ENCODE peak calls at places on chromosomes 5 and 9, in nine cellular contexts. Q is PC-9, N is MM.1S, X is left ventricle myocardium inferior, J is K562, H is lower leg skin, L is fibroblast of the aortic adventitia, A is heart right ventricle, Z is colonic mucosa. E is an unnamed sample.

GRCh38 chr5:151503999-151504398 is 56.6 kb downstream of the SLC36A1 start:
- DNase-seq in Z (no peak), H (no peak), L (no peak), A (no peak), Q (no peak), J (no peak), X (no peak), N (no peak), E (no peak)

GRCh38 chr9:93111371-93112115 is 15.5 kb downstream of the CARD19 start:
- DNase-seq in L (no peak), A (no peak), H (no peak), Q (peak), N (no peak), Z (no peak), X (peak), J (no peak), E (no peak)

GRCh38 chr9:112174223-112174964 is 703 bp downstream of the SUSD1 start:
- DNase-seq in L (peak), H (peak), Z (peak), J (peak), N (peak), A (peak), X (peak), Q (peak), E (peak)

GRCh38 chr9:133304477-133305377 is 29.7 kb upstream of the ABO start:
- DNase-seq in N (no peak), H (no peak), Z (no peak), X (no peak), A (no peak), L (no peak), J (no peak), Q (no peak), E (no peak)

GRCh38 chr5:3333836-3334235 is 261.8 kb upstream of the IRX1 start:
- DNase-seq in Q (no peak), Z (no peak), L (no peak), N (no peak), X (no peak), A (no peak), J (no peak), H (no peak), E (no peak)

GRCh38 chr9:38689678-38690077 is 30.3 kb downstream of the FAM240B start:
- DNase-seq in A (no peak), Q (no peak), Z (no peak), J (no peak), L (peak), H (no peak), N (no peak), X (no peak), E (no peak)

GRCh38 chr5:127409923-127410675 is 107.3 kb upstream of the PRRC1 start:
- DNase-seq in X (no peak), J (no peak), Q (no peak), N (no peak), A (no peak), Z (no peak), L (no peak), H (no peak), E (no peak)

GRCh38 chr5:151359391-151359790 is 12.0 kb upstream of the SLC36A2 start:
- DNase-seq in N (no peak), A (no peak), J (no peak), H (no peak), Z (no peak), L (no peak), X (no peak), Q (no peak), E (no peak)

GRCh38 chr9:2545881-2546490 is 75.6 kb upstream of the VLDLR start:
- DNase-seq in J (no peak), L (no peak), H (no peak), Q (no peak), A (no peak), X (no peak), N (no peak), Z (no peak), E (no peak)

GRCh38 chr5:107376546-107377276 is 294.0 kb downstream of the EFNA5 start:
- DNase-seq in H (no peak), Z (no peak), L (no peak), Q (no peak), X (no peak), N (no peak), A (no peak), J (no peak), E (no peak)

GRCh38 chr5:1511651-1512540 is 11.9 kb downstream of the LPCAT1 start:
- DNase-seq in N (no peak), X (peak), H (no peak), L (peak), J (no peak), Q (peak), A (no peak), Z (peak), E (peak)

GRCh38 chr5:62931081-62931480 is 352.5 kb downstream of the LRRC70 start:
- DNase-seq in Z (no peak), N (no peak), H (no peak), L (no peak), J (no peak), Q (no peak), X (no peak), A (no peak), E (no peak)

GRCh38 chr9:114889802-114890224 is 40.6 kb downstream of the TNFSF8 start:
- DNase-seq in L (peak), Z (no peak), A (no peak), J (no peak), N (peak), H (peak), Q (peak), X (no peak), E (no peak)

GRCh38 chr5:1006656-1007071 is 1.9 kb upstream of the NKD2 start:
- DNase-seq in Z (no peak), H (no peak), A (peak), J (no peak), N (peak), X (peak), Q (peak), L (no peak), E (no peak)

GRCh38 chr5:219492-219891 is 1.4 kb downstream of the SDHA start:
- DNase-seq in Z (peak), N (peak), H (no peak), Q (no peak), X (no peak), L (peak), J (no peak), A (no peak), E (no peak)

GRCh38 chr5:139390639-139391569 is 1.2 kb upstream of the MZB1 start:
- DNase-seq in N (no peak), H (no peak), Z (no peak), X (no peak), J (no peak), A (no peak), L (no peak), Q (no peak), E (no peak)

GRCh38 chr9:96152550-96152949 is 149.4 kb downstream of the HSD17B3 start:
- DNase-seq in N (no peak), X (no peak), Q (no peak), H (no peak), L (no peak), Z (no peak), J (no peak), A (no peak), E (no peak)

GRCh38 chr9:96149142-96149541 is 152.8 kb downstream of the HSD17B3 start:
- DNase-seq in N (no peak), H (no peak), X (no peak), Z (no peak), Q (no peak), L (no peak), A (no peak), J (no peak), E (no peak)

GRCh38 chr9:96149881-96150280 is 152.1 kb downstream of the HSD17B3 start:
- DNase-seq in X (no peak), A (no peak), H (no peak), L (no peak), N (no peak), Z (no peak), Q (no peak), J (no peak), E (no peak)

GRCh38 chr9:96148634-96149138 is 153.3 kb downstream of the HSD17B3 start:
- DNase-seq in X (no peak), Q (no peak), H (peak), J (no peak), N (no peak), L (no peak), Z (no peak), A (no peak), E (no peak)

GRCh38 chr9:96150324-96151023 is 151.5 kb downstream of the HSD17B3 start:
- DNase-seq in Q (no peak), J (no peak), N (peak), H (no peak), X (no peak), A (no peak), L (no peak), Z (no peak), E (no peak)
- TF ChIP-seq CTCF in Q (no peak), J (no peak), N (no peak), H (no peak), X (no peak), A (no peak), L (no peak), Z (no peak), E (no peak)

DNA sequence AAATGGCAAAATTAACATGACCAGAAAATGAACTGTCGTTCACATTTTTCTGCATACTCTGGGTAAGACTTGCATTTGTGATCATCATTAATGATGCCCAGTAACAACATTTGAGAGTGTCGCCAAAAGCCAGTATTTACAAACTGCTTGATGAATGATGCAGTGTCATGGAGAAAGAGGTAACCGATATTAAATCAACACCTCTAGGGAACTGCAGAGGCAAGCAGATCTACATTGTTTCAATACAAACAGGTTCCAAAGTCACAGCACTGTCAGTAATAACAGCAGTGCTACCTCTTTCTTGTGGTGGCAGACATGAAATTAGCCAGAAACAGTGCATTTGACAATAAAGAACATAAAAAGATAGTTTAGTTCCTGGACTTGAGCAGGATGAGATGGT is 456.5 kb downstream of the ARHGEF28 start:
- DNase-seq in L (no peak), Q (no peak), X (no peak), Z (no peak), A (no peak), J (no peak), N (no peak), H (no peak), E (no peak)
- H3K4me3 ChIP-seq in L (no peak), Q (no peak), X (no peak), Z (no peak), A (no peak), J (no peak), N (no peak), H (no peak), E (no peak)

GRCh38 chr5:142118421-142118686 is 9.8 kb downstream of the NDFIP1 start:
- DNase-seq in Q (no peak), Z (no peak), X (no peak), N (peak), A (no peak), L (no peak), J (no peak), H (no peak), E (no peak)
- TF ChIP-seq CTCF in Q (no peak), Z (no peak), X (no peak), N (no peak), A (no peak), L (no peak), J (no peak), H (no peak), E (no peak)

GRCh38 chr9:137146527-137146918 is 7.6 kb downstream of the GRIN1 start:
- DNase-seq in L (no peak), N (no peak), Z (no peak), X (no peak), Q (no peak), H (no peak), A (no peak), J (peak), E (no peak)

GRCh38 chr9:137147793-137148160 is 8.8 kb downstream of the GRIN1 start:
- DNase-seq in H (no peak), J (no peak), N (no peak), X (no peak), A (no peak), L (no peak), Q (no peak), Z (no peak), E (no peak)

GRCh38 chr9:137147091-137147792 is 8.3 kb downstream of the GRIN1 start:
- DNase-seq in H (no peak), L (no peak), J (no peak), A (no peak), Z (no peak), N (peak), X (no peak), Q (no peak), E (no peak)

GRCh38 chr9:137148242-137148641 is 9.3 kb downstream of the GRIN1 start:
- DNase-seq in Q (no peak), A (no peak), J (no peak), N (peak), Z (no peak), H (no peak), L (no peak), X (no peak), E (no peak)

GRCh38 chr9:137145731-137146526 is 7.0 kb downstream of the GRIN1 start:
- DNase-seq in H (no peak), X (no peak), N (no peak), L (no peak), J (peak), Q (no peak), A (no peak), Z (no peak), E (no peak)
- H3K4me3 ChIP-seq in H (no peak), X (no peak), N (no peak), L (no peak), J (no peak), Q (no peak), A (no peak), Z (no peak), E (no peak)

DNA sequence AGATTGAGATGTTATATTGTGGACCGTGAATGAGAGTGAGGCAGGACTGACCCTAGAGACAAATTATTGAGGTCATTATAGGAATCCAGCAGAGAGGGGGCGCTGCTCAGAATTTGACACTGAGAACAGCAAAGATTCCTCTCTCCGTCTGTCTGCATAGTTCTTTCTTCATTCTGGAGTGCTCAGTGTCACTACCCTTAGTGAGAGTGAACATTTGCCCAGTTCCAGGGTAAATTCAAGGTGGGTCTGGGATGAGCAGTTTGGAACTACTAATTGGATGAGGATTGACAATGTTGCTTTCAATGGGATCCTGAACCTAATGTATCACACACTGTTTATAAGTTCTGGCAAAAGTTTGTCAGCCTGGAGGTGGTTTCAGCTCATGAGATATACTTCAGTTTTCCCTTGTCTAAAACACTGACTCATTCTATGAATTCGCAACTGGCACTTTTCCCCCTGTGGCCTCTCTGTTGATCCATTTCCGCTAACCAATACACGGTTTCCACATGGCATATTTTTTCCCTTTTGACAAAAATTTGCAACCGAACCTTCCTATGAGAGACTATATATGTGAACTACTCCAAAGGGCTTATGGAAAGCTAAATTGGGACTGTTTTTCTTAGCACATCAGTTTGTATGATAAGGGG is 1240.8 kb upstream of the WWC1 start:
- DNase-seq in H (no peak), Z (no peak), A (no peak), J (no peak), N (no peak), L (peak), Q (no peak), X (no peak), E (no peak)
- TF ChIP-seq CTCF in H (no peak), Z (no peak), A (no peak), J (no peak), N (no peak), L (no peak), Q (no peak), X (no peak), E (no peak)

GRCh38 chr9:130915096-130915447 is 18.5 kb upstream of the QRFP start:
- DNase-seq in Z (no peak), X (no peak), H (no peak), L (no peak), N (no peak), A (no peak), J (peak), Q (no peak), E (no peak)

GRCh38 chr9:130913599-130914416 is 17.2 kb upstream of the QRFP start:
- DNase-seq in Q (no peak), N (no peak), H (no peak), A (no peak), L (no peak), Z (no peak), X (no peak), J (peak), E (no peak)

GRCh38 chr9:130914417-130915095 is 17.9 kb upstream of the QRFP start:
- DNase-seq in L (no peak), X (no peak), H (no peak), J (no peak), Z (no peak), A (no peak), N (no peak), Q (no peak), E (no peak)

GRCh38 chr9:130911254-130912049 is 14.8 kb upstream of the QRFP start:
- DNase-seq in A (no peak), X (no peak), N (no peak), Q (no peak), J (peak), H (no peak), Z (no peak), L (no peak), E (no peak)

GRCh38 chr9:130912932-130913598 is 16.5 kb upstream of the QRFP start:
- DNase-seq in X (no peak), Z (no peak), L (peak), J (peak), N (no peak), Q (peak), A (no peak), H (no peak), E (peak)
- H3K4me3 ChIP-seq in X (no peak), Z (no peak), L (no peak), J (no peak), N (no peak), Q (peak), A (no peak), H (no peak), E (no peak)

DNA sequence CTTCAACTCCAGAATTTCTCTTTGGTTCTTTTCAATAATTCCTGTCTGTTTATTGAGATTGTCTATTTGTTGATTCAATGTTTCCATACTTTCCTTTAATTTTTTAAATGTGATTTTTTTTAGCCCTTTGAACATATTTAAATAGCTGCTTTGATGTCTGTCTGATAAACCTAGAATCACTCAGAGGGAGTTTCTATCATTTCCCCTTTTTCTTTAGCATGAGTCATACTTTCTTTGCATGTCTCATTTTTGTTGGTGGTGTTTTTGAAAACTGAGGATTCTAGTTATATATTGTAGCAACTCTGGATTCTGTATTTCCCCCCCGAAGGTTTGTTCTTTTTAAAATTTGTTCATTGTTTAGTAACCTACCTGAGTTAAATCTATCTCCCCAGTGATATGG is 24.2 kb upstream of the ZNF618 start:
- DNase-seq in N (no peak), L (no peak), Z (no peak), X (no peak), A (no peak), H (no peak), Q (no peak), J (no peak), E (no peak)
- TF ChIP-seq CTCF in N (no peak), L (no peak), Z (no peak), X (no peak), A (no peak), H (no peak), Q (no peak), J (no peak), E (no peak)

GRCh38 chr5:60487885-60488425 is 212.0 kb downstream of the DEPDC1B start:
- DNase-seq in X (no peak), J (no peak), N (no peak), Q (peak), H (peak), Z (peak), L (peak), A (no peak), E (peak)
- H3K4me3 ChIP-seq in X (no peak), J (no peak), N (no peak), Q (peak), H (no peak), Z (peak), L (peak), A (no peak), E (peak)